ENCODE peak calls at places on chromosome 21, in ten cellular contexts. A, B, U, Z, K, M, F, G, W and O are unnamed samples.
A peak's percentile ranks its signal among the peaks of the same experiment; 100 is the strongest.

GRCh38 chr21:32099812-32100416 is 178.9 kb downstream of the MIS18A start:
- DNase-seq in A (no peak), B (no peak), U (no peak), Z (no peak), K (peak; percentile 4), M (no peak), F (no peak), G (no peak), W (no peak), O (no peak)

GRCh38 chr21:21968810-21969588 is 970.8 kb downstream of the NCAM2 start:
- DNase-seq in A (no peak), B (no peak), U (no peak), Z (no peak), K (no peak), M (no peak), F (no peak), G (no peak), W (no peak), O (no peak)

GRCh38 chr21:25664462-25665070 is 25.5 kb downstream of the JAM2 start:
- DNase-seq in A (no peak), B (no peak), U (no peak), Z (no peak), K (no peak), M (peak; percentile 44), F (no peak), G (no peak), W (peak; percentile 22), O (no peak)

GRCh38 chr21:14815001-14815400 is 249.8 kb downstream of the NRIP1 start:
- DNase-seq in A (no peak), B (peak; percentile 24), U (no peak), Z (no peak), K (no peak), M (no peak), F (no peak), G (no peak), W (no peak), O (no peak)

GRCh38 chr21:41321211-41321907 is 4.8 kb downstream of the FAM3B start:
- DNase-seq in A (peak; percentile 65), B (no peak), U (peak; percentile 63), Z (no peak), K (no peak), M (no peak), F (no peak), G (no peak), W (no peak), O (no peak)

GRCh38 chr21:21148009-21148408 is 149.8 kb downstream of the NCAM2 start:
- DNase-seq in A (no peak), B (no peak), U (no peak), Z (no peak), K (no peak), M (no peak), F (no peak), G (no peak), W (no peak), O (no peak)

GRCh38 chr21:29943885-29944284 is 4.1 kb upstream of the GRIK1 start:
- DNase-seq in A (no peak), B (no peak), U (no peak), Z (no peak), K (no peak), M (no peak), F (no peak), G (no peak), W (no peak), O (no peak)

GRCh38 chr21:15659768-15660423 is 69.9 kb upstream of the USP25 start:
- DNase-seq in A (no peak), B (peak; percentile 33), U (no peak), Z (peak; percentile 21), K (no peak), M (no peak), F (peak; percentile 89), G (peak; percentile 12), W (no peak), O (no peak)

GRCh38 chr21:42353623-42354022 is 2.8 kb upstream of the TFF2 start:
- DNase-seq in A (no peak), B (no peak), U (no peak), Z (no peak), K (no peak), M (no peak), F (no peak), G (no peak), W (no peak), O (no peak)

GRCh38 chr21:28798798-28799197 is 193.9 kb downstream of the LTN1 start:
- DNase-seq in A (no peak), B (peak; percentile 64), U (no peak), Z (no peak), K (no peak), M (no peak), F (no peak), G (no peak), W (no peak), O (no peak)

GRCh38 chr21:38811257-38811656 is 5.5 kb downstream of the ETS2 start:
- DNase-seq in A (no peak), B (peak; percentile 89), U (no peak), Z (peak; percentile 70), K (no peak), M (no peak), F (no peak), G (no peak), W (no peak), O (peak; percentile 61)

GRCh38 chr21:25934130-25934529 is 199.4 kb downstream of the GABPA start:
- DNase-seq in A (no peak), B (no peak), U (no peak), Z (no peak), K (no peak), M (no peak), F (no peak), G (no peak), W (no peak), O (no peak)

GRCh38 chr21:29647353-29647781 is 292.4 kb downstream of the GRIK1 start:
- DNase-seq in A (no peak), B (no peak), U (no peak), Z (no peak), K (no peak), M (no peak), F (no peak), G (no peak), W (no peak), O (no peak)

GRCh38 chr21:44710756-44711326 is 531 bp downstream of the TSPEAR start:
- DNase-seq in A (no peak), B (no peak), U (no peak), Z (no peak), K (no peak), M (no peak), F (no peak), G (no peak), W (no peak), O (no peak)

GRCh38 chr21:44713130-44713529 is 1.8 kb upstream of the TSPEAR start:
- DNase-seq in A (no peak), B (no peak), U (no peak), Z (no peak), K (no peak), M (no peak), F (no peak), G (no peak), W (no peak), O (no peak)

GRCh38 chr21:44710294-44710665 is 1.1 kb downstream of the TSPEAR start:
- DNase-seq in A (no peak), B (no peak), U (no peak), Z (no peak), K (no peak), M (no peak), F (no peak), G (no peak), W (no peak), O (no peak)

GRCh38 chr21:44712203-44713028 is 1.0 kb upstream of the TSPEAR start:
- DNase-seq in A (no peak), B (no peak), U (no peak), Z (no peak), K (no peak), M (no peak), F (no peak), G (no peak), W (no peak), O (no peak)

GRCh38 chr21:44711327-44712202 is at the start of gene TSPEAR:
- DNase-seq in A (peak; percentile 59), B (no peak), U (no peak), Z (no peak), K (no peak), M (no peak), F (no peak), G (no peak), W (no peak), O (no peak)
- TF ChIP-seq CTCF in A (no peak), B (no peak), U (no peak), Z (no peak), K (no peak), M (no peak), F (no peak), G (peak; percentile 13), W (no peak), O (no peak)

GRCh38 chr21:45630876-45631275 is 12.6 kb upstream of the PCBP3 start:
- DNase-seq in A (no peak), B (no peak), U (no peak), Z (no peak), K (no peak), M (no peak), F (no peak), G (no peak), W (no peak), O (no peak)
- TF ChIP-seq CTCF in A (no peak), B (no peak), U (no peak), Z (no peak), K (no peak), M (no peak), F (no peak), G (no peak), W (no peak), O (no peak)

GRCh38 chr21:36384885-36385232 is 333 bp upstream of the CHAF1B start:
- DNase-seq in A (no peak), B (no peak), U (no peak), Z (no peak), K (no peak), M (no peak), F (no peak), G (no peak), W (no peak), O (no peak)

GRCh38 chr21:36388076-36388475 is 2.9 kb downstream of the CHAF1B start:
- DNase-seq in A (no peak), B (no peak), U (no peak), Z (no peak), K (no peak), M (no peak), F (no peak), G (no peak), W (no peak), O (no peak)

GRCh38 chr21:36385233-36385908 is at the start of gene CHAF1B:
- DNase-seq in A (peak; percentile 96), B (peak; percentile 50), U (peak; percentile 98), Z (peak; percentile 17), K (peak; percentile 51), M (peak; percentile 68), F (no peak), G (peak; percentile 93), W (peak; percentile 68), O (peak; percentile 24)

GRCh38 chr21:36385909-36386642 is 884 bp downstream of the CHAF1B start:
- DNase-seq in A (no peak), B (peak; percentile 23), U (no peak), Z (no peak), K (no peak), M (no peak), F (no peak), G (no peak), W (no peak), O (no peak)

GRCh38 chr21:36388835-36389234 is 3.6 kb downstream of the CHAF1B start:
- DNase-seq in A (no peak), B (peak; percentile 51), U (no peak), Z (no peak), K (no peak), M (no peak), F (peak; percentile 42), G (peak; percentile 18), W (no peak), O (no peak)
- TF ChIP-seq CTCF in A (no peak), B (peak; percentile 41), U (no peak), Z (no peak), K (no peak), M (no peak), F (peak; percentile 28), G (no peak), W (peak; percentile 26), O (no peak)

GRCh38 chr21:37700641-37701202 is 215.5 kb downstream of the KCNJ6 start:
- DNase-seq in A (no peak), B (peak; percentile 82), U (peak; percentile 81), Z (peak; percentile 83), K (peak; percentile 73), M (peak; percentile 40), F (peak; percentile 43), G (peak; percentile 67), W (no peak), O (peak; percentile 36)
- TF ChIP-seq CTCF in A (peak; percentile 54), B (peak; percentile 90), U (peak; percentile 30), Z (peak; percentile 75), K (peak; percentile 34), M (peak; percentile 56), F (peak; percentile 81), G (peak; percentile 57), W (peak; percentile 74), O (peak; percentile 73)